ENCODE peak calls at places on chromosomes 6 and 20, in nine cellular contexts. C is H1, M is PC-3, T is left ventricle myocardium inferior, E is kidney epithelial cell, B is right cardiac atrium, Z is HCT116, R is GM23248, D is ovary. I is an unnamed sample.

GRCh38 chr6:18280084-18280483 is 15.8 kb upstream of the DEK start:
- DNase-seq in C (no peak), M (peak; percentile 77), T (no peak), E (no peak), B (no peak), Z (no peak), R (peak; percentile 19), D (no peak), I (no peak)

GRCh38 chr20:14470977-14471642 is 133.7 kb upstream of the FLRT3 start:
- DNase-seq in C (peak; percentile 49), M (no peak), T (no peak), E (no peak), B (no peak), Z (no peak), R (no peak), D (no peak), I (no peak)

GRCh38 chr6:98824163-98824906 is 10.0 kb upstream of the POU3F2 start:
- DNase-seq in C (peak; percentile 79), M (no peak), T (no peak), E (no peak), B (no peak), Z (no peak), R (no peak), D (no peak), I (peak; percentile 75)

GRCh38 chr6:151391471-151392428 is at the start of gene ZBTB2:
- DNase-seq in C (peak; percentile 71), M (peak; percentile 70), T (peak; percentile 67), E (no peak), B (peak; percentile 75), Z (no peak), R (peak; percentile 90), D (peak; percentile 80), I (peak; percentile 94)

GRCh38 chr6:149129401-149130077 is 188.0 kb upstream of the TAB2 start:
- DNase-seq in C (no peak), M (peak; percentile 86), T (no peak), E (peak; percentile 75), B (peak; percentile 44), Z (no peak), R (peak; percentile 92), D (no peak), I (no peak)

GRCh38 chr6:137867685-137868509 is 838 bp downstream of the TNFAIP3 start:
- DNase-seq in C (peak; percentile 59), M (peak; percentile 22), T (peak; percentile 18), E (no peak), B (peak; percentile 24), Z (no peak), R (peak; percentile 53), D (peak; percentile 60), I (peak; percentile 87)

GRCh38 chr6:134512946-134513345 is 195.0 kb upstream of the SGK1 start:
- DNase-seq in C (no peak), M (peak; percentile 1), T (peak; percentile 64), E (no peak), B (peak; percentile 57), Z (no peak), R (peak; percentile 53), D (no peak), I (no peak)

GRCh38 chr6:12605888-12606345 is 110.7 kb upstream of the PHACTR1 start:
- DNase-seq in C (peak; percentile 55), M (peak; percentile 82), T (peak; percentile 15), E (no peak), B (no peak), Z (peak; percentile 65), R (peak; percentile 85), D (no peak), I (no peak)

GRCh38 chr6:164010446-164011071 is 596.0 kb downstream of the QKI start:
- DNase-seq in C (no peak), M (no peak), T (peak; percentile 29), E (no peak), B (no peak), Z (no peak), R (no peak), D (no peak), I (no peak)

GRCh38 chr20:36173451-36173933 is 19.0 kb downstream of the EPB41L1 start:
- DNase-seq in C (peak; percentile 70), M (no peak), T (no peak), E (no peak), B (peak; percentile 23), Z (no peak), R (no peak), D (no peak), I (no peak)

GRCh38 chr20:18397090-18397489 is 69.7 kb downstream of the DZANK1 start:
- DNase-seq in C (no peak), M (no peak), T (no peak), E (no peak), B (no peak), Z (no peak), R (no peak), D (no peak), I (no peak)

GRCh38 chr20:63177785-63178444 is 38.0 kb downstream of the YTHDF1 start:
- DNase-seq in C (peak; percentile 77), M (no peak), T (no peak), E (no peak), B (no peak), Z (no peak), R (no peak), D (no peak), I (peak; percentile 62)

GRCh38 chr20:63177134-63177784 is 38.7 kb downstream of the YTHDF1 start:
- DNase-seq in C (peak; percentile 82), M (no peak), T (no peak), E (no peak), B (no peak), Z (no peak), R (peak; percentile 42), D (no peak), I (no peak)

GRCh38 chr20:63176035-63176434 is 39.9 kb downstream of the YTHDF1 start:
- DNase-seq in C (peak; percentile 79), M (no peak), T (no peak), E (no peak), B (no peak), Z (no peak), R (peak; percentile 32), D (no peak), I (no peak)

GRCh38 chr20:63175031-63175895 is 40.7 kb downstream of the YTHDF1 start:
- DNase-seq in C (no peak), M (no peak), T (no peak), E (no peak), B (no peak), Z (no peak), R (no peak), D (no peak), I (no peak)

DNA sequence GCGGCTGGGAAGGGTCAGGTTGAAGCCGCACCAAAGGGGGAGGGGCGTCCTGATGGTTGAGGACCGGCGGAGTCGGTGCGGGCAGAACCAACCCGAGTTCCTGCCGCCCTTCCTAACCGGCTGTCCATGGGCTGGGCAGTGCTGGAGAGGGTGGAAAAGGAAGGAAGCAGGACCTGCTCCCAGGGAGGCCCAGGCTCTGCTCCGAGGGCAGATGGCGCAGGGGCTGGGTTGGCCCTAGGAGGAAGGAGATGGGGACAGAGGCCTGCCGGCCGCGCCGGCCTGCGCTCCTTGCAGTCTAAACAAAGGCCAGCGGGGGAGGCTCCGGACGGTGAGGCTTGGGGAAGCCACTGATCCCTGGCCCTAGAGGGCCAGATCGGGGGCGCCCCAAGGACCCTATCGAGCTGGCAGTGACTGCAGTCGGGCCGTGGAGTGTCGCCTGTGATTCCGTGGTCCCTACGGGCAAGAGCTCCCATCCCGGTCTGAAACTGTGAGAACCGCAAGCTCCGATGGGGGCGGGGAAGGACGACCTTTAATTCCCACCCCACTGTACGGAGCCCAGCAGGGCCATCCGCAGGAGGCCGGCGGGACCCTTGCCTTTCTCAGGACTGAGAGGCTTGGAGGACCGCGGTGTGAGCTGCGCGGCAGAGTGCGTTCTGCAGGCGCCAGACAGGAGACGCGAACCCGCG is 39.3 kb downstream of the YTHDF1 start:
- DNase-seq in C (peak; percentile 77), M (no peak), T (no peak), E (no peak), B (no peak), Z (no peak), R (no peak), D (no peak), I (no peak)
- H3K27me3 ChIP-seq in C (peaks cover 58% of the 10 kb centered on the region), M (peaks cover 56% of the 10 kb centered on the region), T (peaks cover 100% of the 10 kb centered on the region), E (peaks cover 95% of the 10 kb centered on the region), B (no peaks in the 10 kb centered on the region), Z (peaks cover under 1% of the 10 kb centered on the region), R (peaks cover 67% of the 10 kb centered on the region), D (peaks cover 7% of the 10 kb centered on the region), I (peaks cover 94% of the 10 kb centered on the region)

GRCh38 chr6:40588070-40588384 is 863 bp upstream of the LRFN2 start:
- DNase-seq in C (no peak), M (no peak), T (no peak), E (no peak), B (no peak), Z (no peak), R (no peak), D (no peak), I (no peak)
- H3K27me3 ChIP-seq in C (peaks cover 20% of the 10 kb centered on the region), M (peaks cover 26% of the 10 kb centered on the region), T (peaks cover 99% of the 10 kb centered on the region), E (peaks cover 45% of the 10 kb centered on the region), B (no peaks in the 10 kb centered on the region), Z (peaks cover 19% of the 10 kb centered on the region), R (peaks cover 32% of the 10 kb centered on the region), D (no peaks in the 10 kb centered on the region), I (no peaks in the 10 kb centered on the region)

GRCh38 chr20:62643521-62644043 is 1.3 kb downstream of the SLCO4A1 start:
- DNase-seq in C (no peak), M (peak; percentile 23), T (no peak), E (no peak), B (no peak), Z (no peak), R (peak; percentile 32), D (no peak), I (no peak)

GRCh38 chr20:62645613-62646012 is 3.3 kb downstream of the SLCO4A1 start:
- DNase-seq in C (no peak), M (no peak), T (no peak), E (no peak), B (no peak), Z (no peak), R (no peak), D (no peak), I (no peak)

GRCh38 chr20:62644802-62645496 is 2.6 kb downstream of the SLCO4A1 start:
- DNase-seq in C (no peak), M (peak; percentile 46), T (no peak), E (no peak), B (no peak), Z (no peak), R (no peak), D (peak; percentile 25), I (no peak)

GRCh38 chr20:62642666-62643520 is 590 bp downstream of the SLCO4A1 start:
- DNase-seq in C (peak; percentile 73), M (peak; percentile 32), T (no peak), E (no peak), B (no peak), Z (no peak), R (peak; percentile 33), D (no peak), I (peak; percentile 91)

GRCh38 chr20:62644044-62644795 is 1.9 kb downstream of the SLCO4A1 start:
- DNase-seq in C (no peak), M (peak; percentile 50), T (no peak), E (no peak), B (no peak), Z (no peak), R (no peak), D (peak; percentile 31), I (peak; percentile 79)
- H3K27me3 ChIP-seq in C (peaks cover 39% of the 10 kb centered on the region), M (no peaks in the 10 kb centered on the region), T (peaks cover 57% of the 10 kb centered on the region), E (no peaks in the 10 kb centered on the region), B (no peaks in the 10 kb centered on the region), Z (no peaks in the 10 kb centered on the region), R (peaks cover 20% of the 10 kb centered on the region), D (no peaks in the 10 kb centered on the region), I (peaks cover 34% of the 10 kb centered on the region)

DNA sequence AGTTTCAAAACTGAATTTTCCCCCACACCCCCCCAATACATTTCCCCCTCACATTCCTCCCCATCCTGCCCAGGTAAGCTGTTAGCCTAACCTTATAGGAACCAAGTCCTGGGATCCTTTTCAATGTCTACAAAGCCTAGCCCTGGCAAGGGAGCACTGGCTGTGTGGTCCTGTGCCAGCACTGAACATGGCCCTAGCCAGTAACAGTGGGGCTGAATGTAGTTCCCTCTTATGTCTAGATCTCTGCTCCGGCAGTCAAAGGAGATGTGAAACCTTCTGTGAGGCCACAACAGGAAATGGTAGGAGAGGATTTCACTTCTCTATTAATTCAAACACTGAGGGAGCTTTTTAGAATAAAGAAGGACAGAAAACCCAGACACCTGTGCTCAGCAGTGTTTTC is 3.4 kb upstream of the HLA-DMB start:
- DNase-seq in C (no peak), M (no peak), T (no peak), E (no peak), B (no peak), Z (no peak), R (no peak), D (no peak), I (peak; percentile 82)
- H3K27me3 ChIP-seq in C (no peaks in the 10 kb centered on the region), M (peaks cover 5% of the 10 kb centered on the region), T (no peaks in the 10 kb centered on the region), E (peaks cover 8% of the 10 kb centered on the region), B (no peaks in the 10 kb centered on the region), Z (no peaks in the 10 kb centered on the region), R (no peaks in the 10 kb centered on the region), D (no peaks in the 10 kb centered on the region), I (no peaks in the 10 kb centered on the region)

I was measured in spleen.